ENCODE peak calls at places on chromosomes 13 and 19, in seven cellular contexts. C, G, D, H, F, P and Y are unnamed samples. For H3K4me1, the result is how much of the 10 kb centered on the place peaks cover.

GRCh38 chr19:34263745-34264237 is 9.4 kb downstream of the GARRE1 start:
- DNase-seq in C (no peak), G (no peak), D (no peak), H (no peak), F (no peak), P (no peak), Y (no peak)

GRCh38 chr19:13430790-13431582 is 75.3 kb downstream of the CACNA1A start:
- DNase-seq in C (peak), G (peak), D (peak), H (peak), F (peak), P (peak), Y (peak)

GRCh38 chr19:17455711-17456123 is 5.0 kb downstream of the NXNL1 start:
- DNase-seq in C (no peak), G (peak), D (no peak), H (no peak), F (no peak), P (no peak), Y (no peak)

GRCh38 chr19:44747739-44748425 is 626 bp upstream of the BCL3 start:
- DNase-seq in C (peak), G (peak), D (no peak), H (peak), F (peak), P (peak), Y (peak)

GRCh38 chr19:16945364-16945714 is 56.5 kb downstream of the F2RL3 start:
- DNase-seq in C (no peak), G (no peak), D (no peak), H (no peak), F (no peak), P (no peak), Y (no peak)

GRCh38 chr13:95484052-95484451 is 68.5 kb upstream of the CLDN10 start:
- DNase-seq in C (no peak), G (no peak), D (no peak), H (no peak), F (no peak), P (no peak), Y (no peak)

GRCh38 chr19:39676004-39676403 is 20.3 kb downstream of the LGALS16 start:
- DNase-seq in C (no peak), G (no peak), D (no peak), H (no peak), F (peak), P (no peak), Y (no peak)

GRCh38 chr19:16527334-16527935 is 14.8 kb downstream of the CHERP start:
- DNase-seq in C (no peak), G (no peak), D (peak), H (no peak), F (no peak), P (peak), Y (no peak)

GRCh38 chr13:113052971-113053370 is 52.6 kb upstream of the F7 start:
- DNase-seq in C (no peak), G (no peak), D (no peak), H (no peak), F (no peak), P (no peak), Y (no peak)

GRCh38 chr19:43574424-43575155 is 737 bp downstream of the XRCC1 start:
- DNase-seq in C (peak), G (peak), D (no peak), H (peak), F (no peak), P (peak), Y (peak)

GRCh38 chr13:65093352-65093751 is 2136.8 kb downstream of the PCDH9 start:
- DNase-seq in C (no peak), G (no peak), D (no peak), H (no peak), F (no peak), P (no peak), Y (no peak)

GRCh38 chr13:73417012-73417615 is 358.3 kb downstream of the KLF5 start:
- DNase-seq in C (no peak), G (peak), D (no peak), H (no peak), F (peak), P (no peak), Y (peak)

DNA sequence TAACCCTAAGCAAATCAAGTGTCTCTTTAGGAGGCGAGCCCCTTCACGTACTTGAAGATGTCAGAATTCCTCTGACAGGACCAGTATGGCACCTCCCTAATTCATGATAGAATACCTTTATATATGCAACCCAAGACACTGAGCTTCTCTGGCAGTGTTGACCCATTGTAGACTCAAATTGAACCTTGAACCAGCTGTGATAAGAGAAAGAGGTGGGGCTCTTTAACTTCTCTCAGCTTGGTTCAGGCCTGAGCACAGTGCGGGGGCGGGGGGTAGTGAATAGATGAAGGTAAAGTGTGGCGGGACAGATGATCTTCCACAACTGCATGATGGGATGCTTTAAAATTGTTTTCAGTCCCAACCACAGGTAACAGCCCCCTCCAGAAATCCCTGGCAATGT is 12.1 kb downstream of the MBNL2 start:
- DNase-seq in C (no peak), G (no peak), D (no peak), H (no peak), F (no peak), P (no peak), Y (no peak)
- H3K4me1 ChIP-seq in C (under half), G (under half), D (under half), H (under half), F (under half), P (under half), Y (under half)

DNA sequence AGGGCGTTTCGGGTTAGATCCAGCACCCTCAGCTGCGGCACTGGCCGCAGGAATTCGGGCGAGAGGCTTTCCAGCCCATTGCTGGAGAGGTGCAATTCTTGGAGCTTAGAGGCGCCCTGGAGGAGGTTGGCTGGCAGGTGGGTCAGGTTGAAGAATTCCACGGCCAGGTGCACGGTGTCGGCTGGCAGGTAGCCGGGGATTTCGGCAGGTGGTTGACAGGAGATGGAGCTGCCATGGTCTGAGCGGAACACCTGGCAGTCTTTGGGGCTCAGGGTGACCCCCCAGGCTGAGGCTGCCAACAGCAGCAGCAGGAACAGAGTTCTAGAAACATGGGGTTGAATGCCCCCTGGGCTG is 1.3 kb downstream of the LRG1 start:
- DNase-seq in C (no peak), G (no peak), D (no peak), H (no peak), F (no peak), P (no peak), Y (no peak)
- TF ChIP-seq EZH2 in C (no peak), G (no peak), D (no peak), H (no peak), F (no peak), P (no peak), Y (no peak)

DNA sequence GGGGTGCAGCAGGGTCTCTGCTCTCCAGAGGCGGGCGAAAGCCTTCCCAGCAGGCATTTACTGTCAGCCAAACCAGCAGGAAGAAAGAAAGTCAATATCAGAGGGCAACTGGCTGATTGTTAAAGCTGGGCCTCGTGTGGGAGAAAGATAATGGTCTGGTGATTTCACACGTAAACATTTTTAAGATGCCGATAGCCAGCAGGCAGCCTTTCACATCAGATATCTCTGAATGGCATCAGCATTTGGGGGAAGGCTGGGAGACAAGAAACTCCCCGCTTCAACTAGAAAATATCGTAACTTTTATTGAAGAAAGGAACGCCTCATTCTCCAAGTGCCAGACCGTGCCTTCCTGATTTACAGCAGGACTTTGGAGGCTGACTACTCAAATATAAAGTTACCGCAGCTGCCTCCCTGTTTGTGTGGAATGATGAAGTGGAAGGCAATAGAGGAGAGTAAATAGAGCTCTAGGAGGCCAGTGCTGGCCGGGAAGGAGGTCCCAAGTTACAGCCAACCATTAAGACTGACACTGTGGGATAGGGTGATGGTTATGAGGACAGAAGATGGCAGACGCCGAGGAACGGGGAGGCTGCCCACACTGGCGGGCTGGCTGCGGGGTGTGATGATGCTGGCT is 284.3 kb upstream of the MAB21L1 start:
- DNase-seq in C (no peak), G (no peak), D (no peak), H (no peak), F (no peak), P (no peak), Y (no peak)
- H3K4me3 ChIP-seq in C (no peak), G (no peak), D (no peak), H (no peak), F (no peak), P (no peak), Y (no peak)

GRCh38 chr19:1244693-1245451 is 3.3 kb downstream of the ATP5F1D start:
- DNase-seq in C (no peak), G (peak), D (no peak), H (no peak), F (no peak), P (no peak), Y (no peak)
- H3K4me1 ChIP-seq in C (under half), G (under half), D (under half), H (under half), F (under half), P (under half), Y (under half)

GRCh38 chr13:81683526-81683925 is 1342.6 kb upstream of the SPRY2 start:
- DNase-seq in C (no peak), G (no peak), D (no peak), H (no peak), F (no peak), P (no peak), Y (no peak)

GRCh38 chr13:81676008-81676407 is 1335.1 kb upstream of the SPRY2 start:
- DNase-seq in C (no peak), G (no peak), D (no peak), H (no peak), F (no peak), P (no peak), Y (no peak)

DNA sequence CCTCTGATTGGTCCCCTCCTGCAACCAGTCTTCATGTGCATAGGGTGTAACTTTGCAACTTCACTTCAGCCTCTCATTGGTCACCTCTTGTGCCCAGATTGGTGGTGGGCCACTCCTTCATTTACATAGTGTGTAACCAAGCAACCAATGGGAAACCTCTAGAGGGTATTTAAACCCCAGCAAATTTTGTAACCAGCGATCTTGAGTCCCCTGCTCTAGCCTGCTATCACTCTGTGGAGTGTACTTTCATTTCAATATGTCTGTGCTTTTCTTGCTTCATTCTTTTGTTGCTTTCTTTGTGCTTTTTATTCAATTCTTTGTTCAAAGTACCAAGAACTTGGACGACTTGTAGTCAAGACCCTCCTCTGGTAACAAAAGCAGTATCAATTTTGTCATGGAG is 1336.9 kb upstream of the SPRY2 start:
- DNase-seq in C (no peak), G (no peak), D (no peak), H (no peak), F (no peak), P (no peak), Y (no peak)
- TF ChIP-seq EZH2 in C (no peak), G (no peak), D (no peak), H (no peak), F (no peak), P (no peak), Y (no peak)